ENCODE peak calls at places on chromosomes 5 and 9, in eight cellular contexts. T is foreskin melanocyte, X is amygdala, K is skeletal muscle cell, W is GM19239, P is NCI-H2081, U is stomach, I is T-cell. G is an unnamed sample.

GRCh38 chr5:149267241-149267973 is 4.3 kb upstream of the AFAP1L1 start:
- DNase-seq in T (peak; percentile 85), X (peak; percentile 53), K (no peak), W (no peak), P (no peak), U (no peak), I (no peak), G (no peak)

GRCh38 chr5:152164860-152165259 is 240.2 kb upstream of the GLRA1 start:
- DNase-seq in T (no peak), X (no peak), K (no peak), W (no peak), P (no peak), U (no peak), I (no peak), G (no peak)

GRCh38 chr5:113266913-113267227 is 167.9 kb downstream of the TSSK1B start:
- DNase-seq in T (no peak), X (no peak), K (no peak), W (no peak), P (no peak), U (no peak), I (no peak), G (no peak)

GRCh38 chr9:36823934-36824333 is 210.1 kb downstream of the PAX5 start:
- DNase-seq in T (no peak), X (no peak), K (no peak), W (no peak), P (no peak), U (no peak), I (no peak), G (no peak)

GRCh38 chr9:120787906-120788305 is 5.3 kb downstream of the FBXW2 start:
- DNase-seq in T (no peak), X (no peak), K (no peak), W (no peak), P (no peak), U (no peak), I (no peak), G (no peak)

GRCh38 chr5:100667021-100667671 is 132.0 kb downstream of the FAM174A start:
- DNase-seq in T (peak; percentile 70), X (no peak), K (peak; percentile 65), W (no peak), P (no peak), U (no peak), I (no peak), G (peak; percentile 50)

GRCh38 chr5:178284095-178284675 is 51.6 kb upstream of the PHYKPL start:
- DNase-seq in T (no peak), X (no peak), K (no peak), W (no peak), P (no peak), U (no peak), I (no peak), G (no peak)

GRCh38 chr5:94618493-94619328 is at the start of the genes KIAA0825 and SLF1:
- DNase-seq in T (peak; percentile 85), X (peak; percentile 82), K (peak; percentile 57), W (peak; percentile 63), P (peak; percentile 75), U (peak; percentile 90), I (peak; percentile 70), G (peak; percentile 53)

GRCh38 chr5:34811691-34812090 is 27.3 kb upstream of the TTC23L start:
- DNase-seq in T (peak; percentile 38), X (no peak), K (no peak), W (no peak), P (no peak), U (no peak), I (no peak), G (no peak)